ENCODE peak calls at places on chromosomes 6 and 20, in four cellular contexts. S is astrocyte, T is stomach, P is testis. V is an unnamed sample. For H3K9me3, the result is how much of the 10 kb centered on the place peaks cover.

GRCh38 chr6:35445691-35446090 is 6.4 kb upstream of the FANCE start:
- DNase-seq in S (no peak), T (no peak), P (no peak), V (no peak)

GRCh38 chr6:146545608-146546007 is 2.0 kb downstream of the RAB32 start:
- DNase-seq in S (peak), T (no peak), P (no peak), V (no peak)

GRCh38 chr20:36538026-36538764 is 3.1 kb upstream of the MYL9 start:
- DNase-seq in S (peak), T (no peak), P (no peak), V (no peak)

GRCh38 chr20:48761023-48761785 is 66.6 kb downstream of the PREX1 start:
- DNase-seq in S (no peak), T (peak), P (peak), V (no peak)

GRCh38 chr20:34030453-34030852 is 36.7 kb downstream of the RALY start:
- DNase-seq in S (no peak), T (no peak), P (no peak), V (no peak)

GRCh38 chr6:129102741-129103140 is 219.8 kb downstream of the LAMA2 start:
- DNase-seq in S (no peak), T (no peak), P (peak), V (no peak)

GRCh38 chr6:20227350-20227749 is 15.1 kb upstream of the MBOAT1 start:
- DNase-seq in S (no peak), T (no peak), P (no peak), V (no peak)

GRCh38 chr6:26205625-26206574 is 118.7 kb downstream of the HFE start:
- DNase-seq in S (peak), T (no peak), P (no peak), V (no peak)

GRCh38 chr6:73032586-73032985 is 192.7 kb downstream of the KHDC1L start:
- DNase-seq in S (peak), T (no peak), P (no peak), V (no peak)

GRCh38 chr6:15365273-15365687 is 119.4 kb downstream of the JARID2 start:
- DNase-seq in S (peak), T (peak), P (peak), V (no peak)

GRCh38 chr6:19851273-19852089 is 14.3 kb downstream of the ID4 start:
- DNase-seq in S (peak), T (no peak), P (peak), V (peak)

GRCh38 chr6:150466196-150466595 is 97.4 kb downstream of the IYD start:
- DNase-seq in S (no peak), T (no peak), P (no peak), V (no peak)

GRCh38 chr20:23031346-23031745 is 3.8 kb upstream of the SSTR4 start:
- DNase-seq in S (no peak), T (no peak), P (no peak), V (no peak)

GRCh38 chr6:27426045-27426620 is 37.6 kb downstream of the ZNF391 start:
- DNase-seq in S (no peak), T (no peak), P (no peak), V (no peak)

GRCh38 chr6:23245559-23245958 is 676.2 kb downstream of the HDGFL1 start:
- DNase-seq in S (peak), T (no peak), P (no peak), V (no peak)

GRCh38 chr20:13525225-13525940 is 113.3 kb downstream of the TASP1 start:
- DNase-seq in S (peak), T (no peak), P (no peak), V (peak)

GRCh38 chr6:99350573-99350972 is 1.1 kb upstream of the FAXC start:
- DNase-seq in S (no peak), T (no peak), P (no peak), V (no peak)

GRCh38 chr20:36391456-36391855 is 85.3 kb downstream of the DLGAP4 start:
- DNase-seq in S (no peak), T (no peak), P (no peak), V (no peak)

GRCh38 chr20:58188496-58188895 is 40.0 kb downstream of the ANKRD60 start:
- DNase-seq in S (no peak), T (no peak), P (no peak), V (no peak)

GRCh38 chr6:113122060-113122459 is 735.1 kb upstream of the MARCKS start:
- DNase-seq in S (peak), T (no peak), P (no peak), V (peak)

GRCh38 chr6:76351275-76351674 is 278.8 kb upstream of the IMPG1 start:
- DNase-seq in S (no peak), T (no peak), P (no peak), V (no peak)

GRCh38 chr6:42783177-42783875 is 1.5 kb downstream of the BICRAL start:
- DNase-seq in S (peak), T (peak), P (peak), V (peak)

GRCh38 chr20:60055740-60056139 is 97.5 kb downstream of the CDH26 start:
- DNase-seq in S (no peak), T (peak), P (no peak), V (no peak)

GRCh38 chr6:157282279-157282678 is 41.0 kb downstream of the TMEM242 start:
- DNase-seq in S (no peak), T (no peak), P (no peak), V (no peak)

GRCh38 chr6:105991561-105992314 is 94.4 kb upstream of the PRDM1 start:
- DNase-seq in S (no peak), T (peak), P (peak), V (no peak)

GRCh38 chr20:43529457-43530153 is 22.1 kb downstream of the L3MBTL1 start:
- DNase-seq in S (no peak), T (no peak), P (no peak), V (no peak)

GRCh38 chr20:59151820-59152219 is 11.8 kb upstream of the ZNF831 start:
- DNase-seq in S (no peak), T (no peak), P (no peak), V (no peak)

GRCh38 chr6:4496284-4496683 is 279.9 kb upstream of the CDYL start:
- DNase-seq in S (no peak), T (no peak), P (no peak), V (no peak)

GRCh38 chr6:22954749-22955385 is 385.5 kb downstream of the HDGFL1 start:
- DNase-seq in S (peak), T (no peak), P (no peak), V (no peak)

GRCh38 chr20:44295995-44296394 is 15.0 kb downstream of the FITM2 start:
- DNase-seq in S (no peak), T (no peak), P (no peak), V (no peak)

GRCh38 chr20:57904706-57905105 is 194.9 kb upstream of the PMEPA1 start:
- DNase-seq in S (no peak), T (no peak), P (no peak), V (no peak)

GRCh38 chr6:170291271-170292110 is 613 bp upstream of the DLL1 start:
- DNase-seq in S (no peak), T (peak), P (peak), V (peak)

GRCh38 chr6:28648035-28648877 is 122.6 kb downstream of the GPX5 start:
- DNase-seq in S (peak), T (no peak), P (peak), V (peak)

GRCh38 chr20:61623451-61623850 is 371.4 kb downstream of the CDH4 start:
- DNase-seq in S (no peak), T (no peak), P (no peak), V (no peak)

GRCh38 chr6:168275168-168275567 is 44.4 kb downstream of the DACT2 start:
- DNase-seq in S (no peak), T (no peak), P (no peak), V (no peak)
- H3K9me3 ChIP-seq in S (under half), T (under half), P (under half), V (under half)

GRCh38 chr6:32763417-32763816 is at the start of gene HLA-DQB2:
- DNase-seq in S (peak), T (no peak), P (no peak), V (no peak)
- H3K4me3 ChIP-seq in S (no peak), T (no peak), P (no peak), V (no peak)

GRCh38 chr6:31336872-31337496 is 20.0 kb downstream of the HLA-B start:
- DNase-seq in S (peak), T (no peak), P (no peak), V (no peak)

GRCh38 chr6:31328355-31328960 is 28.5 kb downstream of the HLA-B start:
- DNase-seq in S (no peak), T (no peak), P (no peak), V (no peak)

GRCh38 chr6:31332637-31333602 is 24.1 kb downstream of the HLA-B start:
- DNase-seq in S (no peak), T (no peak), P (no peak), V (no peak)
- H3K9me3 ChIP-seq in S (under half), T (under half), P (under half), V (under half)

DNA sequence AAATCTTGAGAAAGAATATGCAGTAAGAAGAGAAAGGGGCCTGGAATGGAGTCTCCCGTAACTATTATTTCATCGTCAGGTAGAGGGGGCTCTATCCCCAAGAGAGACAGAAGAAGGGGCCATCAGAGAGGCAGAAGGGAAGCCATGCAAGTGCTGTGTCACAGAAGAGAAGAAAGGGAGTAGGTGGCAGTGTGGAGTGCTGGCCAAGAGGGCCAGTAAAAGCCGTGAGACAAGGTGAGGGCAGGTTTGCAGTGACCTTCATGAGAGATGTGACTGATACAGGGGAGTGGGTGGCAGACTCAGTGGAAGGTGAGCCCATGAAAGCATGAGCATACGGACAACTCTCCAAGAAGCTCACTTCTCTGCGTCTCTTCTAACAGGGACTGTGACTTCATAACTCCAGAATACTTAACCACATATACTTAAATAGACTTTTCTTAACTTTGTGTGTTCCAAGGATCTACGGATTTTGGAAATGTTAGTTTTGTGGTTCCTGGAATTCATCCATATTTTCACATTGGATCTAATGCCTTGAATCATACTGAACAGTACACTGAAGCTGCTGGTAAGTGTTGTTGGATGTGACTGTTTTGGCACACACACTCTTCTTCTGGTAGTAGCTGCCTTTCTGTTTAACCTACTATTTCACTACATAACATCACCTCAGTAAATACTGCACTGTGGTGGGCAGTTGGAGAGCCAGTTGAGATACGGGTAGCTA is 15.6 kb downstream of the PM20D2 start:
- DNase-seq in S (peak), T (no peak), P (no peak), V (no peak)
- H3K4me3 ChIP-seq in S (no peak), T (no peak), P (no peak), V (no peak)

GRCh38 chr20:55641497-55641896 is 363.8 kb downstream of the CBLN4 start:
- DNase-seq in S (no peak), T (no peak), P (no peak), V (no peak)
- H3K9me3 ChIP-seq in S (under half), T (under half), P (under half), V (under half)

DNA sequence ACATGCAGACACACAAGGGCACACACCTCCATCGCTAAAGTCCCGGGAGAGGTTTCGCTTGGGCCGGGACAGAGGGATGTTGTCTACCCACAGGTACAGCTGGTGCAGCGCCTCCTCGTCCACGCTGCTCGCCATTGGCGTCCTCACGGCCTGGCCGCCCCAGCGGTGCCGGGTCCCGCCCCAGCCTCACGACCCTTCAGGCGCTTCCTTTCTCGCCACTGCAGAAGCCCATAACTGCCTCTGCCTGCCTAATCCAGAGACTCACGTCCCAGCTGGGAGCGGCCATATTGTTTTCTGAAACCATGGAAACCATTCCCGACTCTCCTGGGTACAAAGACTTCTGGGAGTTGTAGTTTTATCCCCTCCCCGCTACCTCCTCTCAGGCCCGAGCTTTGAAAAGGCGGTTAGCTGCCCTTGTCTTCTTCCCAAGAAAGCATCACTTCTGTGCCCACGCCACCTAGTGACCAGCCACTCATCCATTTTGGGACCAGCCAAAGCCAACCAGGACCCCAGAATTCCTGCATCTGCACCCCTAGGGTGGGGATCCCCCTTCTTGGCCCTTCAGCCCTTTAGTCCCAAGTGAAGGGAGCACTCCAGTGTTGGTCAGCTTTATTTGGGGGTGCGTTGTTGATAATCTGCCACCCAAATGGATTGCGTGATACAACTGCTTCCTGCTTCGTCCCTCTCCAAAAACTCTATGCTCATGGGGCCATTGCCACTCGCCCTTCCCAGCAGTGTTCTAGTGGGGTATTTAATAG is at the start of gene SPEF1:
- DNase-seq in S (peak), T (peak), P (peak), V (peak)
- H3K4me3 ChIP-seq in S (peak), T (peak), P (peak), V (peak)

GRCh38 chr6:153702671-153703070 is 336.4 kb upstream of the OPRM1 start:
- DNase-seq in S (no peak), T (no peak), P (no peak), V (no peak)

GRCh38 chr6:153705429-153705828 is 333.6 kb upstream of the OPRM1 start:
- DNase-seq in S (no peak), T (no peak), P (no peak), V (no peak)
- H3K9me3 ChIP-seq in S (under half), T (under half), P (under half), V (under half)

V was measured in MG63.